ENCODE peak calls at places on chromosomes 6 and 20, in eight cellular contexts. T is neural progenitor cell, I is H9, O is transverse colon, J is aorta, A is psoas muscle, D is NT2/D1, E is heart right ventricle. Q is an unnamed sample. For H3K4me1, the result is how much of the 10 kb centered on the place peaks cover.

GRCh38 chr6:32623693-32624092 is 13.5 kb upstream of the HLA-DQA1 start:
- DNase-seq in T (no peak), I (no peak), O (no peak), J (no peak), A (no peak), D (no peak), E (no peak), Q (no peak)

GRCh38 chr6:134282816-134283215 is 35.1 kb downstream of the SGK1 start:
- DNase-seq in T (no peak), I (no peak), O (no peak), J (no peak), A (no peak), D (no peak), E (no peak), Q (no peak)

GRCh38 chr6:14084388-14084787 is 33.2 kb upstream of the CD83 start:
- DNase-seq in T (no peak), I (no peak), O (no peak), J (no peak), A (no peak), D (no peak), E (no peak), Q (no peak)

GRCh38 chr20:57351042-57351783 is at the start of gene RAE1:
- DNase-seq in T (peak), I (peak), O (peak), J (peak), A (peak), D (peak), E (peak), Q (peak)

GRCh38 chr20:46362931-46363872 is 43.2 kb downstream of the ELMO2 start:
- DNase-seq in T (no peak), I (no peak), O (no peak), J (no peak), A (no peak), D (no peak), E (no peak), Q (no peak)

GRCh38 chr6:27867051-27867940 is 44.9 kb downstream of the OR2B2 start:
- DNase-seq in T (peak), I (peak), O (peak), J (peak), A (peak), D (no peak), E (peak), Q (no peak)

GRCh38 chr6:4460595-4461475 is 315.4 kb upstream of the CDYL start:
- DNase-seq in T (peak), I (no peak), O (peak), J (peak), A (peak), D (no peak), E (peak), Q (no peak)

GRCh38 chr6:169651498-169651897 is 50.3 kb downstream of the WDR27 start:
- DNase-seq in T (no peak), I (no peak), O (no peak), J (peak), A (no peak), D (no peak), E (no peak), Q (no peak)

GRCh38 chr6:30321692-30322388 is 4.9 kb upstream of the TRIM39 start:
- DNase-seq in T (peak), I (no peak), O (no peak), J (no peak), A (no peak), D (no peak), E (no peak), Q (no peak)
- H3K4me1 ChIP-seq in T (under half), I (under half), O (half or more), J (under half), A (under half), D (under half), E (half or more), Q (under half)

GRCh38 chr20:38872036-38872435 is 54.2 kb upstream of the FAM83D start:
- DNase-seq in T (no peak), I (no peak), O (peak), J (no peak), A (no peak), D (no peak), E (no peak), Q (no peak)
- H3K4me1 ChIP-seq in T (under half), I (under half), O (half or more), J (under half), A (under half), D (under half), E (half or more), Q (under half)

GRCh38 chr20:31718952-31719643 is 3.6 kb downstream of the BCL2L1 start:
- DNase-seq in T (no peak), I (no peak), O (peak), J (no peak), A (no peak), D (no peak), E (no peak), Q (no peak)

GRCh38 chr20:31716351-31716750 is 6.3 kb downstream of the BCL2L1 start:
- DNase-seq in T (no peak), I (no peak), O (no peak), J (no peak), A (no peak), D (no peak), E (no peak), Q (no peak)

GRCh38 chr20:31715766-31716165 is 6.9 kb downstream of the BCL2L1 start:
- DNase-seq in T (no peak), I (no peak), O (no peak), J (no peak), A (no peak), D (no peak), E (no peak), Q (no peak)

GRCh38 chr20:31717478-31717946 is 5.2 kb downstream of the BCL2L1 start:
- DNase-seq in T (no peak), I (no peak), O (no peak), J (no peak), A (no peak), D (no peak), E (no peak), Q (no peak)

DNA sequence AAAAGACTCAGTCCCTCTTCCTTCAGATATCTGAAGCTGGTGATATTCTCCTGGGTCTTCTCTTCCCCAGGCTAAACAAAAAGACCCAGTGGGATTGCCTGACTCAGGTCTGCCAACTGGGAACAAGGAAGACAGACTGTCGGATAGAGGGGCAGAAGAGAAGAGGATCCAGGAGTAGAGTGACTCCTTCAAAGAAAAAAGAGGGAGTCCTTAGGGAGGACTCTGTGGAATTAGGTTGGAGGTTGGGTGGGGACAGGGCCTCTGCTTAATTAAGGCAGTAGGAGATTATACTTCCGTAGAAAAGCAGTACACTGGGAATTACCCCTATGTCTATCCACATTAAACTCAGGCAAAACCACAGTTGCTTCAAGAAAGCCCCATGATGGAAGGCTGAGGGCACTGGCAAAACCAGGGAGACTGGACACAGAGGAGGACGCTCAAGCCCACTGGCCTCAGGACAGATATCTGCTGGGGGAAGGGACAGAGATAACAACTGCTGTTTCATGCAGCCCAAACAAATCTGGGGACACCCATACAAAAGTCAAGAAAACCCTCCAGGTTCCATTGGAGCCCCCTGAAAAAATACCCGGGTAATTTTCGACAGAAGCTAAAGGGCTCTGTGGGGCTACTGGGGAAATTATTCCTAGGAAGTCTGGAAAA is 5.7 kb downstream of the BCL2L1 start:
- DNase-seq in T (no peak), I (no peak), O (no peak), J (no peak), A (no peak), D (no peak), E (no peak), Q (no peak)
- H3K4me1 ChIP-seq in T (half or more), I (under half), O (half or more), J (under half), A (half or more), D (under half), E (half or more), Q (under half)

GRCh38 chr6:146857960-146858308 is 259.2 kb downstream of the ADGB start:
- DNase-seq in T (peak), I (peak), O (no peak), J (no peak), A (no peak), D (no peak), E (no peak), Q (no peak)

GRCh38 chr6:146859206-146859605 is 260.4 kb downstream of the ADGB start:
- DNase-seq in T (no peak), I (no peak), O (no peak), J (no peak), A (no peak), D (no peak), E (no peak), Q (no peak)

GRCh38 chr6:146855889-146856288 is 257.1 kb downstream of the ADGB start:
- DNase-seq in T (no peak), I (no peak), O (no peak), J (no peak), A (no peak), D (no peak), E (no peak), Q (no peak)

GRCh38 chr6:146857180-146857959 is 258.6 kb downstream of the ADGB start:
- DNase-seq in T (peak), I (peak), O (peak), J (peak), A (peak), D (peak), E (peak), Q (peak)

DNA sequence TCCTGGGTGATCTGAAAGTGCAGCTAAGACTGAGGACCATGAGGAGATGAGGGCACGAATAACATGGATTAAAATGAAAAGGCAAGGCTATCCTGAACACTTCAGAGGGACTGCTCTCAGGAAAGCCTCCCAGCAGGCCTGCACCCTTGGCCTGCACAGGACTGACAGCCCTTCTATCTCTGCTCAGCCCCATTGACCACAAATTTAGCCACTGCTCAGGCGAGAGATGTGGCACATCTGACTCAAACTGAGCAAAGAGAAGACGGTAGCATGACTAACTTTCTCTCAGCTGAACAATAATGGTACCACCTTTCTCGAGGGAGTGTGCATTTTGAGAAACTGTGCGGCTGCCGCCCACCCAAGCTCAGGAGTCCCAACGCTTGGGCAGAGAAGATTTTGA is 257.5 kb downstream of the ADGB start:
- DNase-seq in T (no peak), I (no peak), O (no peak), J (no peak), A (no peak), D (no peak), E (no peak), Q (no peak)
- H3K4me1 ChIP-seq in T (under half), I (under half), O (under half), J (under half), A (under half), D (under half), E (under half), Q (under half)

GRCh38 chr6:35392773-35393672 is 50.7 kb downstream of the PPARD start:
- DNase-seq in T (no peak), I (no peak), O (no peak), J (no peak), A (no peak), D (no peak), E (no peak), Q (no peak)
- H3K4me1 ChIP-seq in T (under half), I (under half), O (half or more), J (under half), A (under half), D (under half), E (under half), Q (under half)

DNA sequence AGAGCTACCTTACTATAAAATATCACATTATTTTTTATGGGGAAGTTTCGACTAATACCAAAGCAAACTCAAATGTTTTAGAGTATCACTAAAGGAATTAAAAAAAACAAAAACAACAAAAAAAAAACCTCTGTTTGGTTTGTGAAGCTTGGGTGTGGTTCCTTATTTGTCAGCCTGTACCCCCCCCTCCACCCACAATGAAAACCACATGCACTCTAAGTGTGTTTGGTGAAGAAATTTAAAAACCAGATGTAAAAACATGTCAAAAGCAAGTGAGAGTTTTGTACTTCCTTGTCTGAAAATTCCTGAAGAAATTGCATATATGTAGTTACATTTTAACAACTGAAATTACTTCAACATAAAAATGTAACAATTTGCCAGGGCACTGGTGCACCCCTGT is 3.1 kb downstream of the STK38 start:
- DNase-seq in T (no peak), I (no peak), O (peak), J (no peak), A (no peak), D (no peak), E (no peak), Q (no peak)
- H3K4me1 ChIP-seq in T (under half), I (under half), O (half or more), J (under half), A (under half), D (under half), E (half or more), Q (under half)

Q was measured in HAP-1.